ENCODE peak calls at places on chromosomes 1 and 21, in nine cellular contexts. S is fibroblast of pulmonary artery, H is HuH-7, R is midbrain, G is brain microvascular endothelial cell, O is hippocampal formation, Y is foreskin keratinocyte, L is substantia nigra, Z is KBM-7. M is an unnamed sample.
A peak's percentile ranks its signal among the peaks of the same experiment; 100 is the strongest.

GRCh38 chr1:165144757-165145397 is 211.6 kb downstream of the LMX1A start:
- DNase-seq in S (peak; percentile 63), H (peak; percentile 22), R (peak; percentile 75), G (peak; percentile 57), O (peak; percentile 58), Y (peak; percentile 46), L (peak; percentile 19), Z (peak; percentile 62), M (peak; percentile 80)

GRCh38 chr1:244918422-244919319 is 54.3 kb upstream of the HNRNPU start:
- DNase-seq in S (peak; percentile 44), H (peak; percentile 30), R (peak; percentile 34), G (peak; percentile 11), O (peak; percentile 33), Y (peak; percentile 8), L (peak; percentile 40), Z (peak; percentile 77), M (peak; percentile 70)

GRCh38 chr21:44294391-44295162 is 5.3 kb upstream of the PFKL start:
- DNase-seq in S (peak; percentile 51), H (no peak), R (peak; percentile 22), G (peak; percentile 40), O (no peak), Y (no peak), L (peak; percentile 42), Z (peak; percentile 35), M (no peak)

GRCh38 chr1:38244218-38244617 is 197.6 kb upstream of the POU3F1 start:
- DNase-seq in S (no peak), H (no peak), R (no peak), G (no peak), O (no peak), Y (no peak), L (no peak), Z (no peak), M (no peak)

GRCh38 chr21:28516996-28517592 is 475.6 kb downstream of the LTN1 start:
- DNase-seq in S (peak; percentile 57), H (peak; percentile 48), R (peak; percentile 37), G (peak; percentile 22), O (peak; percentile 3), Y (peak; percentile 59), L (peak; percentile 38), Z (peak; percentile 56), M (peak; percentile 92)

GRCh38 chr1:2318294-2319278 is 72.8 kb downstream of the MORN1 start:
- DNase-seq in S (no peak), H (no peak), R (no peak), G (no peak), O (no peak), Y (no peak), L (no peak), Z (no peak), M (no peak)

GRCh38 chr1:89725016-89725380 is 92.1 kb downstream of the LRRC8C start:
- DNase-seq in S (peak; percentile 80), H (no peak), R (no peak), G (peak; percentile 20), O (no peak), Y (no peak), L (no peak), Z (no peak), M (no peak)

GRCh38 chr1:114828251-114828650 is 26.4 kb upstream of the SYCP1 start:
- DNase-seq in S (peak; percentile 2), H (no peak), R (no peak), G (no peak), O (no peak), Y (peak; percentile 75), L (no peak), Z (no peak), M (no peak)

GRCh38 chr1:84479998-84480397 is 932 bp downstream of the RPF1 start:
- DNase-seq in S (no peak), H (no peak), R (no peak), G (no peak), O (no peak), Y (no peak), L (no peak), Z (no peak), M (no peak)

GRCh38 chr1:157234705-157235273 is 96.6 kb upstream of the ETV3 start:
- DNase-seq in S (no peak), H (no peak), R (no peak), G (no peak), O (no peak), Y (no peak), L (no peak), Z (no peak), M (no peak)

GRCh38 chr1:214587165-214587564 is 15.8 kb upstream of the CENPF start:
- DNase-seq in S (no peak), H (no peak), R (no peak), G (no peak), O (no peak), Y (no peak), L (no peak), Z (no peak), M (no peak)

GRCh38 chr1:215704089-215704860 is 137.2 kb downstream of the KCTD3 start:
- DNase-seq in S (peak; percentile 26), H (no peak), R (no peak), G (no peak), O (no peak), Y (peak; percentile 47), L (no peak), Z (peak; percentile 5), M (no peak)